ENCODE peak calls at places on chromosomes 4 and X, in nine cellular contexts. L is GM06990; V is effector memory CD4-positive, alpha-beta T cell; T is MM.1S; A is aorta; H is tibial nerve; M is CD8-positive, alpha-beta T cell; X is ovary; I is GM23248. J is an unnamed sample. For H3K36me3, the result is how much of the 10 kb centered on the place peaks cover.

GRCh38 chr4:177108708-177109107 is 201.0 kb upstream of the NEIL3 start:
- DNase-seq in L (no peak), M (no peak), I (peak), H (no peak), T (peak), V (no peak), X (no peak), A (no peak), J (no peak)

GRCh38 chr4:79626102-79626501 is 218.1 kb upstream of the GK2 start:
- DNase-seq in H (no peak), A (no peak), M (no peak), X (no peak), L (no peak), T (peak), V (no peak), I (peak), J (no peak)

GRCh38 chrX:103329991-103330390 is at the start of gene TCEAL7:
- DNase-seq in H (no peak), I (peak), L (no peak), M (no peak), A (peak), T (no peak), V (no peak), X (peak), J (peak)

GRCh38 chr4:83810428-83810827 is 274.5 kb downstream of the GPAT3 start:
- DNase-seq in M (no peak), X (no peak), V (no peak), A (no peak), H (no peak), I (peak), T (no peak), L (no peak), J (no peak)

GRCh38 chrX:63350979-63351616 is at the start of gene SPIN4:
- DNase-seq in H (peak), A (peak), V (peak), X (peak), L (peak), T (peak), M (peak), I (peak), J (peak)

GRCh38 chr4:16129336-16129735 is 45.5 kb upstream of the PROM1 start:
- DNase-seq in L (no peak), H (no peak), X (no peak), V (no peak), M (no peak), A (no peak), T (no peak), I (no peak), J (no peak)

GRCh38 chrX:31679861-31680260 is 608.0 kb upstream of the FTHL17 start:
- DNase-seq in I (no peak), M (no peak), H (no peak), L (no peak), A (no peak), V (no peak), T (no peak), X (no peak), J (no peak)

GRCh38 chrX:77785746-77786548 is at the start of gene ATRX:
- DNase-seq in V (peak), M (peak), T (peak), I (peak), L (peak), A (peak), H (peak), X (peak), J (peak)

GRCh38 chrX:45164995-45165394 is 35.7 kb downstream of the DIPK2B start:
- DNase-seq in X (no peak), M (no peak), T (no peak), L (no peak), I (no peak), H (no peak), A (no peak), V (no peak), J (no peak)

GRCh38 chrX:20060961-20061868 is 55.5 kb downstream of the MAP7D2 start:
- DNase-seq in T (peak), A (no peak), L (peak), I (no peak), M (no peak), V (no peak), X (no peak), H (no peak), J (no peak)

GRCh38 chr4:155667538-155668511 is 1.2 kb downstream of the GUCY1A1 start:
- DNase-seq in V (no peak), X (no peak), L (peak), A (peak), I (peak), H (no peak), T (peak), M (no peak), J (peak)

GRCh38 chr4:186943607-186943908 is 219.9 kb upstream of the FAT1 start:
- DNase-seq in M (no peak), V (no peak), L (no peak), A (no peak), I (no peak), H (no peak), X (no peak), T (no peak), J (no peak)

GRCh38 chrX:13432376-13432775 is 112.5 kb upstream of the ATXN3L start:
- DNase-seq in H (peak), L (no peak), X (peak), V (no peak), T (no peak), A (peak), I (peak), M (no peak), J (peak)

GRCh38 chr4:186404562-186405134 is 138.7 kb downstream of the F11 start:
- DNase-seq in M (no peak), T (no peak), I (no peak), A (no peak), H (no peak), X (no peak), L (no peak), V (no peak), J (no peak)

GRCh38 chrX:68307767-68308166 is 125.5 kb downstream of the OPHN1 start:
- DNase-seq in M (no peak), H (no peak), T (peak), A (no peak), V (no peak), X (no peak), L (no peak), I (peak), J (no peak)

GRCh38 chr4:76784237-76784636 is 113.7 kb downstream of the SOWAHB start:
- DNase-seq in X (no peak), I (peak), L (no peak), A (no peak), V (no peak), T (no peak), H (no peak), M (no peak), J (no peak)

DNA sequence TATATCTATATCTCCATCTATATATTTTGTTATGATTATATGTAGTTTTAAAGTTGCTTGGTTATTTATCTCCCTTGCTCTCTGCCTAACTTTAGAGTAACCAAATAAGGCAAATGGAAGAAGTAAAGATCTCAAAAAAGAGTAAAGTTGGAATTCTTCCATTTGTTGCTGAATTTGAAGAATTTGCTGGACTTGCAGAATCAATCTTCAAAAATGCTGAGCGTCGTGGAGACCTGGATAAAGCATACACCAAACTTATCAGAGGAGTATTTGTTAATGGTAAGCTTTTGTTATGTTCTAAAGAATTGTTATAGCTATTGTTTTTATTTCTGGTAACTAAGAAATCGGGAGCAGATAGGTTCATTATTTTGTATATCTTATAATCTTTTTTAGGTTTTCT is 43.2 kb downstream of the EXOC1 start:
- DNase-seq in M (no peak), L (no peak), I (no peak), V (no peak), A (no peak), T (no peak), X (no peak), H (no peak), J (no peak)
- H3K36me3 ChIP-seq in M (under half), L (under half), I (half or more), V (under half), A (under half), T (under half), X (under half), H (half or more), J (half or more)

GRCh38 chrX:123625477-123625876 is 107.4 kb downstream of the THOC2 start:
- DNase-seq in X (no peak), H (no peak), L (no peak), I (no peak), V (no peak), A (no peak), T (no peak), M (no peak), J (no peak)

GRCh38 chrX:123629502-123629901 is 103.3 kb downstream of the THOC2 start:
- DNase-seq in I (no peak), T (no peak), M (no peak), V (no peak), L (no peak), A (no peak), H (no peak), X (no peak), J (no peak)

GRCh38 chrX:123625952-123626351 is 106.9 kb downstream of the THOC2 start:
- DNase-seq in L (no peak), H (no peak), T (no peak), A (no peak), V (no peak), M (no peak), X (no peak), I (no peak), J (no peak)

GRCh38 chrX:123626962-123627361 is 105.9 kb downstream of the THOC2 start:
- DNase-seq in T (no peak), I (peak), V (no peak), H (no peak), A (no peak), M (no peak), X (no peak), L (no peak), J (no peak)
- H3K36me3 ChIP-seq in T (under half), I (under half), V (under half), H (under half), A (under half), M (under half), X (under half), L (under half), J (under half)

DNA sequence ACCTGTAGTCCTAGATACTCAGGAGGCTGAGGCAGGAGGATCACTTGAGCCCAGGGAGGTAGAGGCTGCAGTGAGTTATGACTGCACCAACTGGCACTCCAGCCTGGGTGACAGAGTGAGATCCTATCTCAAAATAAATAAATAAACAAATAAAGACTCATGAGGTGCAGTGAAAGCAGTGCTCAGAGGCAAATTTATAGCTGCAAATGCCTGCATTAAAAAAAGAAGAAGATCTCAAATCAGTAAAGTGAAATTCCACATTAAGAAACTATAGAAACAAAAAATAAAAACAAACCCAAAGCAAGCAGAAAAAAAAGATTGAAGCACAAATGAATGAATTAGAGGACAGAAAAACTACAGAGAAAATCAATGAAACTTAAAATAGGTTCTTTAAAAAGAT is 22.5 kb upstream of the HSD17B13 start:
- DNase-seq in T (no peak), I (no peak), V (no peak), M (no peak), A (no peak), X (no peak), H (no peak), L (no peak), J (no peak)
- H3K36me3 ChIP-seq in T (under half), I (under half), V (under half), M (under half), A (under half), X (under half), H (half or more), L (under half), J (under half)

DNA sequence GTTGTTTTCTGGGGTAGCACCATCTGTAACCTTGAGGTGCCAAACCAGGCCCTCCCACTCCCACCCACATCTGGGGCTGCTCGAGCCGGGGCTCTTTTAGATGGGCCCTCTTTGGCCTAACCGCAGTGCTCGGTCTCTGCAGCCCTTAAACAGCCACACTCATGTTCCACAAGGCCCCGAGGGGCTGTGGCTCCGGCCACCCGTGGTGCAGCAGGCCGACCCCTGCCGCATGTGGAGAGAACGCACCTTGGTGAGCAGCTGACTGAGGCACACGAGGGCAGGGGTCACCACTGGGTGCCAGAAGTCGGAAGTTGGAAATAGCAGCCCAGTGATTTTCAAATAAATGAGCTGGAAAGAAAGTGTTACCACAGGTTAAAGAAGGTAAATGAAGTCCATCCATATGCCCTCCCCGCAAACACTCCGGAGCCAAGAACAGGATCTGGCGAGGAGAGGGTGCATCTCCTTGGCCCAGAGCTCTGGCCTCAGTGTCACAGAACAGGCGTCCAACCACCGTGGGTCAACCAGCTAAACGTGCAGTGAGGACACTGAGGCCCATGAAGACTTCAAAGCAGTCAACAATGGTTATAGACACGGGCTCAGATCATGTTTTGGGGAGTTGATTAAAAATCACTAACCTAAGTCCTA is 18.2 kb downstream of the NOP14 start:
- DNase-seq in V (no peak), X (no peak), T (no peak), M (no peak), I (no peak), H (no peak), L (no peak), A (no peak), J (no peak)
- H3K36me3 ChIP-seq in V (half or more), X (under half), T (under half), M (half or more), I (under half), H (half or more), L (half or more), A (under half), J (half or more)

GRCh38 chr4:6920174-6920573 is 10.5 kb downstream of the TBC1D14 start:
- DNase-seq in I (no peak), H (no peak), V (no peak), A (no peak), L (no peak), M (no peak), T (no peak), X (no peak), J (no peak)
- H3K36me3 ChIP-seq in I (under half), H (under half), V (under half), A (under half), L (under half), M (under half), T (under half), X (under half), J (under half)

GRCh38 chrX:2488621-2489285 is 12.0 kb downstream of the DHRSX start:
- DNase-seq in X (no peak), H (no peak), V (no peak), I (no peak), A (no peak), M (no peak), T (no peak), L (no peak), J (no peak)
- H3K36me3 ChIP-seq in X (under half), H (half or more), V (under half), I (under half), A (under half), M (under half), T (under half), L (under half), J (under half)

GRCh38 chr4:3177905-3178304 is 71.1 kb upstream of the MSANTD1 start:
- DNase-seq in T (no peak), V (no peak), H (no peak), X (no peak), L (no peak), M (no peak), A (no peak), I (no peak), J (no peak)

GRCh38 chr4:3183008-3183407 is 66.0 kb upstream of the MSANTD1 start:
- DNase-seq in X (no peak), A (no peak), L (no peak), M (no peak), T (no peak), I (no peak), V (no peak), H (no peak), J (no peak)

GRCh38 chr4:3176625-3177229 is 72.2 kb upstream of the MSANTD1 start:
- DNase-seq in H (no peak), M (no peak), L (no peak), A (no peak), I (no peak), T (no peak), V (no peak), X (no peak), J (no peak)

GRCh38 chr4:3178351-3178750 is 70.6 kb upstream of the MSANTD1 start:
- DNase-seq in A (no peak), M (no peak), T (no peak), H (no peak), X (no peak), V (no peak), I (no peak), L (no peak), J (no peak)

DNA sequence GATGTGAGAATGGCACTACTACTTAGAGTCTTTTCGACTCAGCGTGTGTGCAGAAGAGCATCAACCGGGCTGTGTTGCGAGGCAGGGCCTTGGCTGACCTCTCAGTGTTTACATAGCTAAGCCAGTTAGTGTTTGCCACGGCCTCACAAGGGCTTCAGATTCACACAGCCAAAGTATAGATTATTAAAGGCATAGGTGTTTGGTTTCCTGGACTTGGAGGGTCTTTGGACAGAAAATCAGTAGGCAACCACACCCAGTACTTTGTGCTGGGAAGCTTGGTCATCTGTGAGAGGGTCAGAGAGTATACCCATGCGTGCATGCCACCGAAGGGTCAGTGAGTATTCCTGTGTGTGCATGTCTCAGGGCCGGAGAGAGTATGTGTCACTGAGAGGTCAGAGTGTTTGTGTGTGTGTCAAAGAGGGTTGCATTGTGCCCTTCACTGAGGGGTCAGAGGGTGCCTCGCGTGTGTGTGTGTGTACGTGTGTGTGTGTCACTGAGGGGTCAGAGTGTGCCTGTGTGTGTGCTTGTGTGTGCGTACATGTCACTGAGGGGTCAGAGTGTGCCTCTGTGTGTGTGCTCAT is 69.7 kb upstream of the MSANTD1 start:
- DNase-seq in A (no peak), L (no peak), V (no peak), I (no peak), H (no peak), M (no peak), X (no peak), T (no peak), J (no peak)
- H3K36me3 ChIP-seq in A (under half), L (under half), V (half or more), I (under half), H (half or more), M (under half), X (under half), T (under half), J (under half)

DNA sequence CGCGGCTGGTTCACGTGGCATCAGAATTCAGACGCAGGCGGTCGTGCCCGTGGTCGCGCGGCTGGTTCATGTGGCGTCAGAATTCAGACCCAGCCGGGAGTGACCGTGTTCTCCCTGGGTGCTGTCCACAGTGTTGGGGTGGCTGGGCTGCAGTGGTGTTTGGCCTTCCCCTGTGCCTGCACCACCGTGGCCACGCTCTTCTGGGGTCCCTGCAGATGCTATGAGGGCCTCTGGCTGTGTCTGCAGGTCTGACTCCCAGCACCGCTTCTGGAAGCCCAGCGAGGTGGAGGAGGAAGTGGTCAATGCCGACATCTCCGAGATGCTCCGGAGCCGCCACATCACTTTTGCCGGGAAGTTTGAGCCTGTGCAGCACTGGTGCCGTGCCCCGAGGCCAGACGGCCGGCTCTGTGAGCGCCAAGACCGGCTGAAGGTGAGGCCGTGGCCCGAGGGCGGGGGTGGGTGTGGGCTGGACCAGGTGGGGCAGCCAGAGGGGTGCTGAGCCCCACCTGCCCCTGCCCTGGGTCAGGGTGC is 26.4 kb downstream of the NKX1-1 start:
- DNase-seq in I (no peak), H (no peak), A (peak), T (no peak), V (no peak), L (no peak), M (no peak), X (no peak), J (peak)
- H3K36me3 ChIP-seq in I (under half), H (half or more), A (under half), T (under half), V (under half), L (under half), M (under half), X (under half), J (half or more)